ENCODE peak calls at places on chromosomes 6 and 20, in four cellular contexts. W is right lobe of liver, G is testis, J is PC-3. D is an unnamed sample. For H3K4me1, the result is how much of the 10 kb centered on the place peaks cover.

GRCh38 chr6:100803264-100803663 is 77.9 kb downstream of the ASCC3 start:
- DNase-seq in W (no peak), G (no peak), J (peak), D (no peak)

GRCh38 chr6:1700283-1700967 is 90.7 kb downstream of the FOXC1 start:
- DNase-seq in W (no peak), G (no peak), J (no peak), D (no peak)

GRCh38 chr6:26340066-26340465 is 24.9 kb upstream of the BTN3A2 start:
- DNase-seq in W (no peak), G (no peak), J (no peak), D (no peak)

GRCh38 chr20:38247166-38247509 is 13.4 kb downstream of the KIAA1755 start:
- DNase-seq in W (no peak), G (no peak), J (no peak), D (no peak)

GRCh38 chr6:159929819-159930218 is 39.0 kb downstream of the MAS1 start:
- DNase-seq in W (no peak), G (no peak), J (no peak), D (no peak)

GRCh38 chr6:125913864-125914351 is 42.7 kb upstream of the HINT3 start:
- DNase-seq in W (no peak), G (no peak), J (peak), D (peak)

GRCh38 chr6:148746363-148747144 is at the start of gene UST:
- DNase-seq in W (peak), G (peak), J (peak), D (peak)

GRCh38 chr6:109701774-109702173 is 10.7 kb downstream of the FIG4 start:
- DNase-seq in W (no peak), G (no peak), J (no peak), D (no peak)

GRCh38 chr20:56469077-56469449 is 636 bp downstream of the RTF2 start:
- DNase-seq in W (no peak), G (no peak), J (no peak), D (no peak)

GRCh38 chr20:17895641-17896246 is 72.8 kb downstream of the SNX5 start:
- DNase-seq in W (no peak), G (peak), J (no peak), D (peak)

GRCh38 chr6:132391391-132392291 is 9.6 kb downstream of the MOXD1 start:
- DNase-seq in W (no peak), G (no peak), J (peak), D (no peak)

GRCh38 chr20:55597526-55597925 is 407.8 kb downstream of the CBLN4 start:
- DNase-seq in W (no peak), G (no peak), J (no peak), D (no peak)

GRCh38 chr6:157260735-157261134 is 62.6 kb downstream of the TMEM242 start:
- DNase-seq in W (no peak), G (no peak), J (no peak), D (no peak)

GRCh38 chr6:39425346-39426056 is 103.0 kb upstream of the KCNK16 start:
- DNase-seq in W (no peak), G (no peak), J (peak), D (peak)

GRCh38 chr6:10140824-10141223 is 274.1 kb downstream of the TFAP2A start:
- DNase-seq in W (no peak), G (no peak), J (peak), D (no peak)

DNA sequence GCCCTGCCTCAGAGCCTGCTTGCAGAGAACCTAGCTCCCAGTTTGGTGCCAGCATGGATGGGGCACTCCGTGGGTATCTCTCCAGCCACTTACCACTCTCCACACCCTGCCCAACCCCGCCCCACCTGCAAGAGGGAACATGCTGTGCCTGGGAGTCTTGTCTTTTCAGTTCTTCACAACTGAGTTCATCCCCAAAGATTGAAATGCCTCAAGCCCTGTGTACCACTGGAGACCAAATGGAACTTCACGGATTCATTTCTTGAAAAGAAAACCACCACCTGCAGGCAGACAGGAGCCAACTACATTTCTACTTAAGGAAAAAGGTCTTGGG is 50.2 kb downstream of the TRERF1 start:
- DNase-seq in W (peak), G (no peak), J (no peak), D (no peak)
- H3K27ac ChIP-seq in W (no peak), G (no peak), J (no peak), D (no peak)

GRCh38 chr6:145699462-145699861 is 35.9 kb downstream of the EPM2A start:
- DNase-seq in W (no peak), G (no peak), J (peak), D (no peak)
- H3K4me1 ChIP-seq in W (under half), G (under half), J (under half), D (under half)

DNA sequence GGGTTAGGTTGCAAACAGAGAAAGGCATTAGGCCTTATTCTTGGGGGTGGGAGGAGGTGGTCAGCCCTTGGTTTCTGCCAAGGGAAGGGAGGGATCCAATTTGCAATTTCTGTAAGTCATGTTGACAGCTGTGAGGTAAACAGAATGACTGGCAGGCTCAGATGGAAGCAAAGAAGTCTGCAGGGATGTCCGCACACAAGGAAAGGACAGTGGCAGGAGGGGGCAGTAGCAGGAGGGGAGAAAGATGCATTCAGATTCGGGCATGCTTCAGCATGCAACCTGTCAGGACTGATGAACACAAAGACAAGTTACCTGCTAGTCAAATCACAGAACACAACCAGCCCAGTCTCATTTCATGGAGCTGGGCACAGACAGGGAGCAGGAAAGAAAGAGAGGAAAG is 217.9 kb upstream of the FOXA2 start:
- DNase-seq in W (no peak), G (no peak), J (no peak), D (no peak)
- TF ChIP-seq CTCF in W (no peak), G (no peak), J (no peak), D (no peak)

GRCh38 chr6:113560376-113560775 is 296.8 kb upstream of the MARCKS start:
- DNase-seq in W (no peak), G (no peak), J (no peak), D (no peak)

GRCh38 chr6:113560908-113561307 is 296.2 kb upstream of the MARCKS start:
- DNase-seq in W (no peak), G (no peak), J (peak), D (no peak)

GRCh38 chr6:113565306-113565705 is 291.8 kb upstream of the MARCKS start:
- DNase-seq in W (no peak), G (no peak), J (no peak), D (no peak)

GRCh38 chr6:113562248-113562647 is 294.9 kb upstream of the MARCKS start:
- DNase-seq in W (no peak), G (no peak), J (no peak), D (no peak)

GRCh38 chr6:113564401-113565161 is 292.6 kb upstream of the MARCKS start:
- DNase-seq in W (peak), G (peak), J (no peak), D (peak)
- H3K27ac ChIP-seq in W (peak), G (no peak), J (no peak), D (peak)

DNA sequence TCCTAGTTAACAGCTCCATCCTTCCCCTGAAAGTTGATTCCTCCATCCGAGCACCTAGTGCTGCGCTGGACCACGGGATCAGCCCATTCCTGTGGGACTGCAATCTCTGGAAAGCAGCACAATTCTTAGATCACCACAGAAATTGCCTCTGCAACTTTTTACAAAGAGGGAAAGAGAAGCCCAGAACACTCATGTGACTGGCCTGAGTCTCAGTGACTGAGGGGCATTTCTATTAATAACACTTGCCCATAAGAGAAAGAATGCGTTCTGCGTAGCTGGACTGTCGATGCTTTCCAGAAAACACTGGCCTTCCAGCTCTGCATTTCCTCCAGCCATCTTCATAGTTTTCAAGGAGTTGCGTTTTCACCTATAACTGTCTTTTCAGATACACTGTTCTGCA is 18.3 kb downstream of the MPC1 start:
- DNase-seq in W (no peak), G (no peak), J (no peak), D (no peak)
- H3K4me1 ChIP-seq in W (under half), G (under half), J (under half), D (under half)

GRCh38 chr6:63689421-63689820 is 53.8 kb downstream of the PHF3 start:
- DNase-seq in W (no peak), G (no peak), J (peak), D (peak)
- TF ChIP-seq CTCF in W (peak), G (no peak), J (peak), D (peak)

GRCh38 chr6:18349350-18349749 is 37.8 kb upstream of the RNF144B start:
- DNase-seq in W (no peak), G (no peak), J (no peak), D (no peak)
- H3K27ac ChIP-seq in W (no peak), G (no peak), J (no peak), D (no peak)

DNA sequence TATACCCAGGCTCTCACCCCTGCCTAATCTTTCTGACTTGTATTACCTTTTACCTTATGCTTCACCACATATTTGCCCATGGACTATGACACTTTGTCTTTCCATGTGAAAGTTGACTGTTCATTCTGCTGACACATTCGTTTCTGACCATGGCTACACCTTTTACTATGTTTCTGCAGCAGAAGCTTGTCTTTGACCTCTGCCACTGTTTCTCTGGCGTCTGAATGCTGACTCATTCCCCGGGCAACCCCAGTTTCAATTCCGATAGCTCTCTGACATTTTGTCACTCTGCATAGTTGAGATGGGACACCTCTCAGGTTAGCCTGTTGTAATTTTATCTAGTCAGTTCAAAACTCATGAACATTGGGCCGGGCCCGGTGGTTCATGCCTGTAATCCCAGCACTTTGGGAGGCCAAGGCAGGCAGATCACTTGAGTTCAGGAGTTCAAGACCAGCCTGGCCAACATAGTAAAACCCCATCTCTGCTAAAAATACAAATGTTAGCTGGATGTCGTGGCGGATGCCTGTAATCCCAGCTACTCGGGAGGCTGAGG is 50.7 kb downstream of the SLC26A8 start:
- DNase-seq in W (peak), G (no peak), J (peak), D (peak)
- H3K4me1 ChIP-seq in W (under half), G (under half), J (under half), D (under half)